ENCODE peak calls at places on chromosomes 5 and 9, in four cellular contexts. One of them, this sample, is unnamed.
A peak's percentile ranks its signal among the peaks of the same experiment; 100 is the strongest.

GRCh38 chr5:96747718-96748117 is 60.0 kb downstream of the ERAP1 start:
- DNase-seq in endodermal cell: no peak
- DNase-seq in cardiac muscle cell: no peak
- DNase-seq in fibroblast of mammary gland: no peak
- DNase-seq in this sample: no peak

GRCh38 chr5:142215915-142216681 is 107.5 kb downstream of the NDFIP1 start:
- DNase-seq in cardiac muscle cell: no peak
- DNase-seq in fibroblast of mammary gland: peak; percentile 99
- DNase-seq in endodermal cell: no peak
- DNase-seq in this sample: no peak

GRCh38 chr9:135216666-135217431 is 129.4 kb downstream of the OLFM1 start:
- DNase-seq in endodermal cell: peak; percentile 51
- DNase-seq in cardiac muscle cell: peak; percentile 49
- DNase-seq in fibroblast of mammary gland: no peak
- DNase-seq in this sample: no peak

GRCh38 chr5:151745071-151745705 is 13.2 kb downstream of the ATOX1 start:
- DNase-seq in endodermal cell: no peak
- DNase-seq in fibroblast of mammary gland: peak; percentile 93
- DNase-seq in cardiac muscle cell: no peak
- DNase-seq in this sample: peak; percentile 94

GRCh38 chr9:135971106-135971766 is 10.1 kb upstream of the UBAC1 start:
- DNase-seq in fibroblast of mammary gland: no peak
- DNase-seq in cardiac muscle cell: no peak
- DNase-seq in endodermal cell: peak; percentile 53
- DNase-seq in this sample: no peak

GRCh38 chr9:94779101-94779500 is 52.6 kb downstream of the AOPEP start:
- DNase-seq in cardiac muscle cell: no peak
- DNase-seq in fibroblast of mammary gland: no peak
- DNase-seq in endodermal cell: no peak
- DNase-seq in this sample: no peak

GRCh38 chr9:126615251-126615790 is 1.6 kb downstream of the LMX1B start:
- DNase-seq in fibroblast of mammary gland: no peak
- DNase-seq in cardiac muscle cell: no peak
- DNase-seq in endodermal cell: peak; percentile 83
- DNase-seq in this sample: no peak

GRCh38 chr9:96620832-96621269 is 1.2 kb upstream of the CDC14B start:
- DNase-seq in fibroblast of mammary gland: no peak
- DNase-seq in endodermal cell: peak; percentile 80
- DNase-seq in cardiac muscle cell: peak; percentile 39
- DNase-seq in this sample: no peak

GRCh38 chr5:110899566-110900412 is 161.0 kb downstream of the SLC25A46 start:
- DNase-seq in cardiac muscle cell: no peak
- DNase-seq in fibroblast of mammary gland: peak; percentile 61
- DNase-seq in endodermal cell: no peak
- DNase-seq in this sample: no peak

GRCh38 chr9:120236596-120236995 is 343.4 kb downstream of the CDK5RAP2 start:
- DNase-seq in endodermal cell: no peak
- DNase-seq in fibroblast of mammary gland: no peak
- DNase-seq in cardiac muscle cell: no peak
- DNase-seq in this sample: no peak

GRCh38 chr9:131733601-131734061 is 6.2 kb downstream of the RAPGEF1 start:
- DNase-seq in fibroblast of mammary gland: peak; percentile 91
- DNase-seq in endodermal cell: peak; percentile 54
- DNase-seq in cardiac muscle cell: no peak
- DNase-seq in this sample: no peak

GRCh38 chr5:395156-395920 is 47.6 kb upstream of the EXOC3 start:
- DNase-seq in cardiac muscle cell: no peak
- DNase-seq in fibroblast of mammary gland: peak; percentile 73
- DNase-seq in endodermal cell: peak; percentile 51
- DNase-seq in this sample: peak; percentile 26

GRCh38 chr9:134396258-134396742 is 70.0 kb downstream of the RXRA start:
- DNase-seq in fibroblast of mammary gland: no peak
- DNase-seq in cardiac muscle cell: no peak
- DNase-seq in endodermal cell: no peak
- DNase-seq in this sample: no peak

GRCh38 chr5:179345429-179346321 is at the start of gene ADAMTS2:
- DNase-seq in endodermal cell: peak; percentile 86
- DNase-seq in fibroblast of mammary gland: peak; percentile 61
- DNase-seq in cardiac muscle cell: peak; percentile 74
- DNase-seq in this sample: peak; percentile 63

GRCh38 chr9:13568851-13569618 is 289.5 kb upstream of the MPDZ start:
- DNase-seq in endodermal cell: peak; percentile 63
- DNase-seq in cardiac muscle cell: peak; percentile 32
- DNase-seq in fibroblast of mammary gland: no peak
- DNase-seq in this sample: no peak

GRCh38 chr5:35651002-35651756 is 33.5 kb downstream of the SPEF2 start:
- DNase-seq in endodermal cell: peak; percentile 82
- DNase-seq in cardiac muscle cell: peak; percentile 39
- DNase-seq in fibroblast of mammary gland: peak; percentile 50
- DNase-seq in this sample: no peak

DNA sequence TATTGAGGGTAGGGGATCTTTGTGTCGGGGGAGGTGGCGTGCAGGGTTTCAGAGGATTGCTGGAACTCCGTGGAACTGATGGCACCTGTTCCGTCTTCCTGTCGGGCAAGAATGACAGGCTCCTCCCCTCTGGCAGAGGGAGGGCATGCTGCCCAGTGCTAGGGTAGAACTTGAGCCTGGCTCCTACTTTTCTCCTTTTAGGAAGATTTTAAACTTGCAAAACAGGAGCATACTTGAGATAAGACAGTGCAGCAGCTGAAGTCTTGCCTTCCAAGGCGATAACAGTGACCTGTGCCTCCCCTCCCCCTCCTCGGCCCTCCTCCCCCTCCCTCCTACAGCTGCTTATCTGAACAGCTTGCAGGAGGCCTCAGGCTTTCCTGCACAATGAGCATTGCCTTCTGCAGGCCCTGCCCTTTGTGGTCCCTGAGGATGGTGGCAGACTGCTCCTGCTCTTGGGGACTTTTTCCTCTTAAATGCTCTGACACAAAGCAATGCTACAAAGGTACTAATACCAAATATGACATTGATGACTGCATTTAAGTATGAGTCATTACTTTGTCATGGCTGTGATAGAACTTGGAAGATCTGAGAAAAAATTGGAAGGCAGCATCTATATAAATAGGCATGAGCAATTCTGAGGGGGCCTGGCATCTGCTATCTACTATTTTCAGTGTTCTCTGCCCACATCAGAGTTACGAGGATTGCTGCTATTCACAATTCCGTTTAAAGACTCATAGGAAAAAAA is 1.9 kb downstream of the GADD45G start:
- DNase-seq in endodermal cell: peak; percentile 85
- DNase-seq in cardiac muscle cell: peak; percentile 74
- DNase-seq in fibroblast of mammary gland: peak; percentile 49
- DNase-seq in this sample: no peak
- H3K4me3 ChIP-seq in endodermal cell: peak overlapping the region; percentile 85
- H3K4me3 ChIP-seq in cardiac muscle cell: peak overlapping the region; percentile 93
- H3K4me3 ChIP-seq in fibroblast of mammary gland: no peak overlapping the region
- H3K4me3 ChIP-seq in this sample: peak overlapping the region; percentile 81

GRCh38 chr5:31196309-31196708 is 2.8 kb downstream of the CDH6 start:
- DNase-seq in endodermal cell: peak; percentile 55
- DNase-seq in fibroblast of mammary gland: no peak
- DNase-seq in cardiac muscle cell: peak; percentile 30
- DNase-seq in this sample: no peak
- TF ChIP-seq CTCF in endodermal cell: peak; percentile 75
- TF ChIP-seq CTCF in fibroblast of mammary gland: no peak
- TF ChIP-seq CTCF in cardiac muscle cell: no peak
- TF ChIP-seq CTCF in this sample: no peak

DNA sequence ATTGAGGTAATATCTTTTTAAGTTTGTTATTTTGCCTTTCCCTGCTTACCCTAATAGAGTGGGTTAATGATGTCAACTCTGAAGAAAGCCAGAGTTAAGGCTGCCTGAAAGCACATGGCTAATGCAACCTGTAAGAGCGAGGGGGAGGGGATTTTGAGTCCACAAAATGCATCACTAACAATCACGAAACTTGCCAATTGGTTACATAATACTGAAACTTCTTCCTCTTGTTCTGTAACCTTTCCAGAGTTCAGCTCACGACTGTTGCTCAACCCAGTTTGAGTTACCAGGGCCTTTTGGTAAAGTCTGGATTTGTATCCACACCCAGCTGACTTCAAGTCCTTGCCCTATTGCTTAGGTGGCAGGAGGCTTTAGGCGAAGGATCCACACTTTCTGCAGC is 308.8 kb downstream of the EFNA5 start:
- DNase-seq in endodermal cell: no peak
- DNase-seq in cardiac muscle cell: no peak
- DNase-seq in fibroblast of mammary gland: peak; percentile 90
- DNase-seq in this sample: no peak
- H3K4me3 ChIP-seq in endodermal cell: no peak overlapping the region
- H3K4me3 ChIP-seq in cardiac muscle cell: no peak overlapping the region
- H3K4me3 ChIP-seq in fibroblast of mammary gland: no peak overlapping the region
- H3K4me3 ChIP-seq in this sample: no peak overlapping the region

GRCh38 chr5:91797581-91797980 is 414.5 kb upstream of the ARRDC3 start:
- DNase-seq in endodermal cell: no peak
- DNase-seq in fibroblast of mammary gland: no peak
- DNase-seq in cardiac muscle cell: no peak
- DNase-seq in this sample: no peak
- TF ChIP-seq CTCF in endodermal cell: no peak
- TF ChIP-seq CTCF in fibroblast of mammary gland: no peak
- TF ChIP-seq CTCF in cardiac muscle cell: no peak
- TF ChIP-seq CTCF in this sample: no peak

This sample was measured in dorsolateral prefrontal cortex.